ENCODE peak calls at places on chromosome 10, in nine cellular contexts. One of them, this sample, is unnamed.

GRCh38 chr10:49744091-49744685 is 17.9 kb downstream of the OGDHL start:
- DNase-seq in islet precursor cell: peak
- DNase-seq in ACHN: no peak
- DNase-seq in GM06990: no peak
- DNase-seq in posterior cingulate gyrus: no peak
- DNase-seq in spleen: peak
- DNase-seq in GDM1: no peak
- DNase-seq in myocyte: no peak
- DNase-seq in LoVo: no peak
- DNase-seq in this sample: no peak

GRCh38 chr10:119316002-119316358 is 108.6 kb downstream of the GRK5 start:
- DNase-seq in spleen: no peak
- DNase-seq in islet precursor cell: no peak
- DNase-seq in GDM1: no peak
- DNase-seq in myocyte: no peak
- DNase-seq in GM06990: no peak
- DNase-seq in ACHN: no peak
- DNase-seq in LoVo: no peak
- DNase-seq in posterior cingulate gyrus: no peak
- DNase-seq in this sample: no peak

GRCh38 chr10:116263870-116264269 is 9.1 kb downstream of the GFRA1 start:
- DNase-seq in GM06990: no peak
- DNase-seq in GDM1: no peak
- DNase-seq in spleen: no peak
- DNase-seq in myocyte: no peak
- DNase-seq in posterior cingulate gyrus: no peak
- DNase-seq in islet precursor cell: peak
- DNase-seq in LoVo: no peak
- DNase-seq in ACHN: peak
- DNase-seq in this sample: no peak

GRCh38 chr10:107317592-107317991 is 153.1 kb upstream of the SORCS1 start:
- DNase-seq in GDM1: no peak
- DNase-seq in myocyte: no peak
- DNase-seq in posterior cingulate gyrus: no peak
- DNase-seq in spleen: no peak
- DNase-seq in LoVo: no peak
- DNase-seq in GM06990: no peak
- DNase-seq in islet precursor cell: no peak
- DNase-seq in ACHN: no peak
- DNase-seq in this sample: no peak

GRCh38 chr10:104329754-104330153 is 8.5 kb downstream of the ITPRIP start:
- DNase-seq in myocyte: peak
- DNase-seq in LoVo: no peak
- DNase-seq in islet precursor cell: no peak
- DNase-seq in GM06990: no peak
- DNase-seq in GDM1: no peak
- DNase-seq in spleen: peak
- DNase-seq in ACHN: peak
- DNase-seq in posterior cingulate gyrus: no peak
- DNase-seq in this sample: no peak

GRCh38 chr10:28147706-28148105 is 148.8 kb upstream of the ODAD2 start:
- DNase-seq in LoVo: no peak
- DNase-seq in GM06990: no peak
- DNase-seq in GDM1: no peak
- DNase-seq in posterior cingulate gyrus: no peak
- DNase-seq in spleen: no peak
- DNase-seq in myocyte: no peak
- DNase-seq in ACHN: no peak
- DNase-seq in islet precursor cell: no peak
- DNase-seq in this sample: no peak

GRCh38 chr10:89235073-89235798 is 16.3 kb downstream of the LIPA start:
- DNase-seq in posterior cingulate gyrus: peak
- DNase-seq in ACHN: no peak
- DNase-seq in LoVo: no peak
- DNase-seq in GM06990: no peak
- DNase-seq in GDM1: no peak
- DNase-seq in islet precursor cell: no peak
- DNase-seq in myocyte: no peak
- DNase-seq in spleen: no peak
- DNase-seq in this sample: no peak

GRCh38 chr10:69899727-69900595 is 98.3 kb downstream of the COL13A1 start:
- DNase-seq in myocyte: peak
- DNase-seq in LoVo: no peak
- DNase-seq in spleen: no peak
- DNase-seq in GM06990: no peak
- DNase-seq in islet precursor cell: no peak
- DNase-seq in ACHN: no peak
- DNase-seq in posterior cingulate gyrus: no peak
- DNase-seq in GDM1: no peak
- DNase-seq in this sample: no peak

GRCh38 chr10:122656308-122656705 is 43.3 kb downstream of the C10orf120 start:
- DNase-seq in ACHN: no peak
- DNase-seq in LoVo: no peak
- DNase-seq in GM06990: no peak
- DNase-seq in posterior cingulate gyrus: no peak
- DNase-seq in myocyte: no peak
- DNase-seq in spleen: no peak
- DNase-seq in GDM1: no peak
- DNase-seq in islet precursor cell: no peak
- DNase-seq in this sample: no peak

GRCh38 chr10:124605001-124605370 is 139.2 kb downstream of the FAM53B start:
- DNase-seq in myocyte: no peak
- DNase-seq in GM06990: no peak
- DNase-seq in ACHN: no peak
- DNase-seq in GDM1: no peak
- DNase-seq in islet precursor cell: no peak
- DNase-seq in posterior cingulate gyrus: peak
- DNase-seq in LoVo: no peak
- DNase-seq in spleen: peak
- DNase-seq in this sample: no peak

GRCh38 chr10:90430186-90430585 is 427.7 kb downstream of the HTR7 start:
- DNase-seq in ACHN: no peak
- DNase-seq in GM06990: no peak
- DNase-seq in spleen: no peak
- DNase-seq in LoVo: no peak
- DNase-seq in myocyte: no peak
- DNase-seq in islet precursor cell: no peak
- DNase-seq in posterior cingulate gyrus: no peak
- DNase-seq in GDM1: peak
- DNase-seq in this sample: no peak

GRCh38 chr10:103852856-103853255 is 2.5 kb downstream of the SH3PXD2A start:
- DNase-seq in myocyte: no peak
- DNase-seq in ACHN: no peak
- DNase-seq in LoVo: no peak
- DNase-seq in GDM1: no peak
- DNase-seq in GM06990: no peak
- DNase-seq in spleen: no peak
- DNase-seq in posterior cingulate gyrus: no peak
- DNase-seq in islet precursor cell: no peak
- DNase-seq in this sample: no peak

GRCh38 chr10:52965938-52966401 is 193.4 kb upstream of the MBL2 start:
- DNase-seq in islet precursor cell: no peak
- DNase-seq in GDM1: no peak
- DNase-seq in myocyte: no peak
- DNase-seq in LoVo: no peak
- DNase-seq in posterior cingulate gyrus: no peak
- DNase-seq in GM06990: peak
- DNase-seq in spleen: no peak
- DNase-seq in ACHN: no peak
- DNase-seq in this sample: no peak

GRCh38 chr10:16611037-16611436 is 89.4 kb upstream of the C1QL3 start:
- DNase-seq in GM06990: no peak
- DNase-seq in islet precursor cell: no peak
- DNase-seq in posterior cingulate gyrus: no peak
- DNase-seq in ACHN: no peak
- DNase-seq in LoVo: no peak
- DNase-seq in GDM1: no peak
- DNase-seq in spleen: no peak
- DNase-seq in myocyte: no peak
- DNase-seq in this sample: no peak

GRCh38 chr10:113047605-113047962 is 97.5 kb downstream of the TCF7L2 start:
- DNase-seq in myocyte: no peak
- DNase-seq in spleen: no peak
- DNase-seq in LoVo: no peak
- DNase-seq in islet precursor cell: no peak
- DNase-seq in GDM1: no peak
- DNase-seq in GM06990: no peak
- DNase-seq in ACHN: no peak
- DNase-seq in posterior cingulate gyrus: no peak
- DNase-seq in this sample: no peak

GRCh38 chr10:61708841-61709240 is 46.1 kb downstream of the CABCOCO1 start:
- DNase-seq in posterior cingulate gyrus: no peak
- DNase-seq in ACHN: no peak
- DNase-seq in islet precursor cell: no peak
- DNase-seq in spleen: no peak
- DNase-seq in myocyte: peak
- DNase-seq in LoVo: no peak
- DNase-seq in GM06990: no peak
- DNase-seq in GDM1: no peak
- DNase-seq in this sample: no peak

GRCh38 chr10:28774051-28774995 is 97.0 kb downstream of the BAMBI start:
- DNase-seq in myocyte: no peak
- DNase-seq in LoVo: peak
- DNase-seq in posterior cingulate gyrus: no peak
- DNase-seq in ACHN: no peak
- DNase-seq in GDM1: no peak
- DNase-seq in spleen: no peak
- DNase-seq in islet precursor cell: no peak
- DNase-seq in GM06990: no peak
- DNase-seq in this sample: no peak

GRCh38 chr10:97499561-97500296 is 1.0 kb downstream of the UBTD1 start:
- DNase-seq in islet precursor cell: peak
- DNase-seq in GM06990: no peak
- DNase-seq in myocyte: peak
- DNase-seq in GDM1: no peak
- DNase-seq in posterior cingulate gyrus: peak
- DNase-seq in ACHN: peak
- DNase-seq in spleen: peak
- DNase-seq in LoVo: no peak
- DNase-seq in this sample: no peak

GRCh38 chr10:92822060-92822634 is 26.2 kb upstream of the EXOC6 start:
- DNase-seq in posterior cingulate gyrus: no peak
- DNase-seq in ACHN: peak
- DNase-seq in myocyte: peak
- DNase-seq in GDM1: peak
- DNase-seq in GM06990: no peak
- DNase-seq in islet precursor cell: peak
- DNase-seq in LoVo: peak
- DNase-seq in spleen: no peak
- DNase-seq in this sample: peak

GRCh38 chr10:34815174-34816066 is at the start of gene PARD3:
- DNase-seq in ACHN: peak
- DNase-seq in LoVo: peak
- DNase-seq in GDM1: no peak
- DNase-seq in GM06990: peak
- DNase-seq in posterior cingulate gyrus: no peak
- DNase-seq in spleen: peak
- DNase-seq in myocyte: peak
- DNase-seq in islet precursor cell: peak
- DNase-seq in this sample: no peak

GRCh38 chr10:116490028-116490662 is 55.6 kb upstream of the PNLIP start:
- DNase-seq in myocyte: peak
- DNase-seq in spleen: no peak
- DNase-seq in posterior cingulate gyrus: no peak
- DNase-seq in GDM1: no peak
- DNase-seq in LoVo: peak
- DNase-seq in ACHN: peak
- DNase-seq in GM06990: no peak
- DNase-seq in islet precursor cell: no peak
- DNase-seq in this sample: no peak

GRCh38 chr10:128456271-128456670 is 330.0 kb upstream of the MKI67 start:
- DNase-seq in spleen: peak
- DNase-seq in ACHN: no peak
- DNase-seq in posterior cingulate gyrus: no peak
- DNase-seq in GDM1: no peak
- DNase-seq in myocyte: no peak
- DNase-seq in LoVo: no peak
- DNase-seq in islet precursor cell: peak
- DNase-seq in GM06990: no peak
- DNase-seq in this sample: no peak

GRCh38 chr10:24393206-24393605 is 184.3 kb downstream of the KIAA1217 start:
- DNase-seq in posterior cingulate gyrus: no peak
- DNase-seq in GDM1: no peak
- DNase-seq in spleen: no peak
- DNase-seq in ACHN: no peak
- DNase-seq in myocyte: no peak
- DNase-seq in GM06990: no peak
- DNase-seq in islet precursor cell: peak
- DNase-seq in LoVo: no peak
- DNase-seq in this sample: no peak

GRCh38 chr10:130570119-130570518 is 433.9 kb downstream of the GLRX3 start:
- DNase-seq in LoVo: no peak
- DNase-seq in GM06990: no peak
- DNase-seq in spleen: no peak
- DNase-seq in myocyte: no peak
- DNase-seq in posterior cingulate gyrus: no peak
- DNase-seq in GDM1: no peak
- DNase-seq in islet precursor cell: no peak
- DNase-seq in ACHN: no peak
- DNase-seq in this sample: no peak

GRCh38 chr10:5159126-5159525 is 25.8 kb downstream of the AKR1C8 start:
- DNase-seq in posterior cingulate gyrus: no peak
- DNase-seq in LoVo: no peak
- DNase-seq in GM06990: no peak
- DNase-seq in myocyte: no peak
- DNase-seq in ACHN: no peak
- DNase-seq in spleen: no peak
- DNase-seq in GDM1: no peak
- DNase-seq in islet precursor cell: no peak
- DNase-seq in this sample: no peak

GRCh38 chr10:84890701-84891100 is 562.3 kb downstream of the CCSER2 start:
- DNase-seq in myocyte: no peak
- DNase-seq in LoVo: no peak
- DNase-seq in spleen: no peak
- DNase-seq in posterior cingulate gyrus: no peak
- DNase-seq in islet precursor cell: no peak
- DNase-seq in GM06990: no peak
- DNase-seq in ACHN: no peak
- DNase-seq in GDM1: no peak
- DNase-seq in this sample: no peak

GRCh38 chr10:73480158-73480557 is 15.7 kb downstream of the PPP3CB start:
- DNase-seq in ACHN: peak
- DNase-seq in islet precursor cell: no peak
- DNase-seq in posterior cingulate gyrus: no peak
- DNase-seq in LoVo: no peak
- DNase-seq in GM06990: peak
- DNase-seq in myocyte: no peak
- DNase-seq in GDM1: no peak
- DNase-seq in spleen: no peak
- DNase-seq in this sample: no peak

GRCh38 chr10:53403688-53404087 is 631.1 kb upstream of the MBL2 start:
- DNase-seq in GM06990: no peak
- DNase-seq in islet precursor cell: no peak
- DNase-seq in myocyte: peak
- DNase-seq in spleen: peak
- DNase-seq in LoVo: no peak
- DNase-seq in GDM1: no peak
- DNase-seq in posterior cingulate gyrus: peak
- DNase-seq in ACHN: no peak
- DNase-seq in this sample: peak

This sample was measured in glomerular endothelial cell.